ENCODE peak calls at places on chromosomes 11 and 22, in seven cellular contexts. One of them, this sample, is unnamed.
A peak's percentile ranks its signal among the peaks of the same experiment; 100 is the strongest.

GRCh38 chr22:36985490-36985889 is 33.8 kb downstream of the TST start:
- DNase-seq in OCI-M1: no peak
- DNase-seq in T-helper 9 cell: no peak
- DNase-seq in sciatic nerve: no peak
- DNase-seq in psoas muscle: no peak
- DNase-seq in M059J: no peak
- DNase-seq in activated CD4-positive, CD25-positive, alpha-beta regulatory T cell: no peak
- DNase-seq in this sample: no peak

GRCh38 chr11:133901999-133902398 is 54.8 kb downstream of the IGSF9B start:
- DNase-seq in psoas muscle: no peak
- DNase-seq in M059J: no peak
- DNase-seq in sciatic nerve: no peak
- DNase-seq in T-helper 9 cell: no peak
- DNase-seq in OCI-M1: no peak
- DNase-seq in activated CD4-positive, CD25-positive, alpha-beta regulatory T cell: no peak
- DNase-seq in this sample: peak; percentile 27

GRCh38 chr11:87437844-87438223 is 400.1 kb downstream of the TMEM135 start:
- DNase-seq in M059J: peak; percentile 95
- DNase-seq in psoas muscle: no peak
- DNase-seq in activated CD4-positive, CD25-positive, alpha-beta regulatory T cell: no peak
- DNase-seq in sciatic nerve: no peak
- DNase-seq in T-helper 9 cell: no peak
- DNase-seq in OCI-M1: no peak
- DNase-seq in this sample: no peak

GRCh38 chr11:1336836-1337646 is 27.6 kb upstream of the TOLLIP start:
- DNase-seq in OCI-M1: no peak
- DNase-seq in psoas muscle: peak; percentile 56
- DNase-seq in M059J: no peak
- DNase-seq in sciatic nerve: peak; percentile 77
- DNase-seq in activated CD4-positive, CD25-positive, alpha-beta regulatory T cell: no peak
- DNase-seq in T-helper 9 cell: peak; percentile 39
- DNase-seq in this sample: peak; percentile 83

GRCh38 chr22:48511211-48511610 is 1316.5 kb downstream of the BRD1 start:
- DNase-seq in T-helper 9 cell: no peak
- DNase-seq in sciatic nerve: no peak
- DNase-seq in OCI-M1: no peak
- DNase-seq in M059J: no peak
- DNase-seq in psoas muscle: no peak
- DNase-seq in activated CD4-positive, CD25-positive, alpha-beta regulatory T cell: no peak
- DNase-seq in this sample: no peak

GRCh38 chr11:46711288-46711687 is 7.7 kb upstream of the F2 start:
- DNase-seq in OCI-M1: no peak
- DNase-seq in M059J: peak; percentile 13
- DNase-seq in T-helper 9 cell: no peak
- DNase-seq in activated CD4-positive, CD25-positive, alpha-beta regulatory T cell: no peak
- DNase-seq in sciatic nerve: no peak
- DNase-seq in psoas muscle: no peak
- DNase-seq in this sample: no peak

GRCh38 chr11:67406420-67406968 is 2.6 kb downstream of the TBC1D10C start:
- DNase-seq in activated CD4-positive, CD25-positive, alpha-beta regulatory T cell: no peak
- DNase-seq in M059J: no peak
- DNase-seq in OCI-M1: no peak
- DNase-seq in T-helper 9 cell: no peak
- DNase-seq in psoas muscle: no peak
- DNase-seq in sciatic nerve: no peak
- DNase-seq in this sample: no peak

GRCh38 chr11:34454308-34455032 is 15.7 kb downstream of the CAT start:
- DNase-seq in activated CD4-positive, CD25-positive, alpha-beta regulatory T cell: no peak
- DNase-seq in M059J: peak; percentile 14
- DNase-seq in T-helper 9 cell: no peak
- DNase-seq in sciatic nerve: no peak
- DNase-seq in OCI-M1: no peak
- DNase-seq in psoas muscle: no peak
- DNase-seq in this sample: no peak

GRCh38 chr22:32558681-32559355 is 84.2 kb downstream of the FBXO7 start:
- DNase-seq in M059J: peak; percentile 92
- DNase-seq in psoas muscle: peak; percentile 85
- DNase-seq in activated CD4-positive, CD25-positive, alpha-beta regulatory T cell: no peak
- DNase-seq in T-helper 9 cell: no peak
- DNase-seq in OCI-M1: no peak
- DNase-seq in sciatic nerve: no peak
- DNase-seq in this sample: no peak

GRCh38 chr22:17754233-17754925 is 19.9 kb downstream of the BID start:
- DNase-seq in T-helper 9 cell: no peak
- DNase-seq in M059J: no peak
- DNase-seq in psoas muscle: no peak
- DNase-seq in sciatic nerve: no peak
- DNase-seq in OCI-M1: peak; percentile 17
- DNase-seq in activated CD4-positive, CD25-positive, alpha-beta regulatory T cell: no peak
- DNase-seq in this sample: no peak

GRCh38 chr11:123719452-123719851 is 22.0 kb downstream of the ZNF202 start:
- DNase-seq in OCI-M1: peak; percentile 15
- DNase-seq in activated CD4-positive, CD25-positive, alpha-beta regulatory T cell: no peak
- DNase-seq in T-helper 9 cell: no peak
- DNase-seq in psoas muscle: no peak
- DNase-seq in sciatic nerve: no peak
- DNase-seq in M059J: peak; percentile 36
- DNase-seq in this sample: no peak

GRCh38 chr22:46415816-46416536 is 80.5 kb downstream of the TRMU start:
- DNase-seq in M059J: no peak
- DNase-seq in psoas muscle: no peak
- DNase-seq in sciatic nerve: no peak
- DNase-seq in activated CD4-positive, CD25-positive, alpha-beta regulatory T cell: no peak
- DNase-seq in OCI-M1: no peak
- DNase-seq in T-helper 9 cell: no peak
- DNase-seq in this sample: no peak

GRCh38 chr11:78022397-78023396 is at the start of gene KCTD14:
- DNase-seq in sciatic nerve: peak; percentile 64
- DNase-seq in OCI-M1: no peak
- DNase-seq in T-helper 9 cell: no peak
- DNase-seq in psoas muscle: no peak
- DNase-seq in activated CD4-positive, CD25-positive, alpha-beta regulatory T cell: no peak
- DNase-seq in M059J: peak; percentile 54
- DNase-seq in this sample: no peak

GRCh38 chr22:35311551-35311999 is 11.9 kb downstream of the TOM1 start:
- DNase-seq in M059J: no peak
- DNase-seq in activated CD4-positive, CD25-positive, alpha-beta regulatory T cell: no peak
- DNase-seq in psoas muscle: no peak
- DNase-seq in sciatic nerve: no peak
- DNase-seq in T-helper 9 cell: no peak
- DNase-seq in OCI-M1: no peak
- DNase-seq in this sample: no peak

This sample was measured in cardiac septum.